ENCODE peak calls at places on chromosomes 6 and 20, in four cellular contexts. One of them, this sample, is unnamed.

GRCh38 chr20:13355386-13355785 is 134.3 kb downstream of the ISM1 start:
- DNase-seq in PC-9: no peak
- DNase-seq in BJ: no peak
- DNase-seq in hepatocyte: no peak
- DNase-seq in this sample: no peak

GRCh38 chr6:52305948-52306767 is 21.6 kb upstream of the MCM3 start:
- DNase-seq in PC-9: no peak
- DNase-seq in BJ: no peak
- DNase-seq in hepatocyte: no peak
- DNase-seq in this sample: no peak

GRCh38 chr6:159693894-159694545 is 979 bp upstream of the SOD2 start:
- DNase-seq in PC-9: no peak
- DNase-seq in BJ: no peak
- DNase-seq in hepatocyte: peak; percentile 58
- DNase-seq in this sample: no peak

GRCh38 chr6:109424946-109425345 is 15.5 kb downstream of the PPIL6 start:
- DNase-seq in PC-9: no peak
- DNase-seq in BJ: no peak
- DNase-seq in hepatocyte: no peak
- DNase-seq in this sample: no peak

GRCh38 chr6:18503588-18504231 is 116.6 kb downstream of the RNF144B start:
- DNase-seq in PC-9: peak; percentile 61
- DNase-seq in BJ: peak; percentile 25
- DNase-seq in hepatocyte: peak; percentile 84
- DNase-seq in this sample: peak; percentile 59

GRCh38 chr20:52484438-52484837 is 292.9 kb upstream of the ZFP64 start:
- DNase-seq in PC-9: peak; percentile 85
- DNase-seq in BJ: peak; percentile 49
- DNase-seq in hepatocyte: no peak
- DNase-seq in this sample: no peak

GRCh38 chr6:31186052-31186734 is 15.7 kb upstream of the POU5F1 start:
- DNase-seq in PC-9: no peak
- DNase-seq in BJ: no peak
- DNase-seq in hepatocyte: no peak
- DNase-seq in this sample: no peak

GRCh38 chr6:153511896-153512496 is 380.9 kb upstream of the RGS17 start:
- DNase-seq in PC-9: no peak
- DNase-seq in BJ: no peak
- DNase-seq in hepatocyte: peak; percentile 53
- DNase-seq in this sample: peak; percentile 21

GRCh38 chr6:130262008-130262407 is 39.3 kb upstream of the SAMD3 start:
- DNase-seq in PC-9: no peak
- DNase-seq in BJ: no peak
- DNase-seq in hepatocyte: no peak
- DNase-seq in this sample: no peak

GRCh38 chr6:155171109-155171746 is 92.6 kb upstream of the CLDN20 start:
- DNase-seq in PC-9: peak; percentile 97
- DNase-seq in BJ: peak; percentile 78
- DNase-seq in hepatocyte: peak; percentile 25
- DNase-seq in this sample: no peak

GRCh38 chr6:113756290-113756665 is 100.9 kb upstream of the MARCKS start:
- DNase-seq in PC-9: no peak
- DNase-seq in BJ: no peak
- DNase-seq in hepatocyte: no peak
- DNase-seq in this sample: no peak

GRCh38 chr6:142695016-142695415 is 250.0 kb downstream of the HIVEP2 start:
- DNase-seq in PC-9: no peak
- DNase-seq in BJ: no peak
- DNase-seq in hepatocyte: no peak
- DNase-seq in this sample: no peak

GRCh38 chr6:30206152-30206551 is 7.1 kb downstream of the TRIM26 start:
- DNase-seq in PC-9: no peak
- DNase-seq in BJ: no peak
- DNase-seq in hepatocyte: no peak
- DNase-seq in this sample: no peak

GRCh38 chr20:62762801-62763368 is 33.4 kb upstream of the MRGBP start:
- DNase-seq in PC-9: no peak
- DNase-seq in BJ: no peak
- DNase-seq in hepatocyte: no peak
- DNase-seq in this sample: no peak

GRCh38 chr20:10537850-10538480 is 102.9 kb downstream of the SLX4IP start:
- DNase-seq in PC-9: no peak
- DNase-seq in BJ: no peak
- DNase-seq in hepatocyte: no peak
- DNase-seq in this sample: no peak

GRCh38 chr6:112941613-112942012 is 594.5 kb downstream of the RFPL4B start:
- DNase-seq in PC-9: no peak
- DNase-seq in BJ: no peak
- DNase-seq in hepatocyte: no peak
- DNase-seq in this sample: no peak

GRCh38 chr6:168016756-168017525 is 19.5 kb downstream of the KIF25 start:
- DNase-seq in PC-9: no peak
- DNase-seq in BJ: no peak
- DNase-seq in hepatocyte: no peak
- DNase-seq in this sample: no peak

GRCh38 chr6:158653577-158654354 is 3.9 kb downstream of the SYTL3 start:
- DNase-seq in PC-9: no peak
- DNase-seq in BJ: no peak
- DNase-seq in hepatocyte: no peak
- DNase-seq in this sample: no peak

GRCh38 chr6:139030211-139030530 is 1.6 kb downstream of the ABRACL start:
- DNase-seq in PC-9: no peak
- DNase-seq in BJ: no peak
- DNase-seq in hepatocyte: no peak
- DNase-seq in this sample: no peak

GRCh38 chr6:81783893-81784292 is 31.4 kb upstream of the TENT5A start:
- DNase-seq in PC-9: no peak
- DNase-seq in BJ: no peak
- DNase-seq in hepatocyte: no peak
- DNase-seq in this sample: no peak

GRCh38 chr6:35948725-35949124 is 27.8 kb upstream of the SRPK1 start:
- DNase-seq in PC-9: no peak
- DNase-seq in BJ: no peak
- DNase-seq in hepatocyte: no peak
- DNase-seq in this sample: peak; percentile 22
- TF ChIP-seq CTCF in PC-9: peak; percentile 20
- TF ChIP-seq CTCF in BJ: peak; percentile 33
- TF ChIP-seq CTCF in hepatocyte: peak; percentile 21
- TF ChIP-seq CTCF in this sample: peak; percentile 45

DNA sequence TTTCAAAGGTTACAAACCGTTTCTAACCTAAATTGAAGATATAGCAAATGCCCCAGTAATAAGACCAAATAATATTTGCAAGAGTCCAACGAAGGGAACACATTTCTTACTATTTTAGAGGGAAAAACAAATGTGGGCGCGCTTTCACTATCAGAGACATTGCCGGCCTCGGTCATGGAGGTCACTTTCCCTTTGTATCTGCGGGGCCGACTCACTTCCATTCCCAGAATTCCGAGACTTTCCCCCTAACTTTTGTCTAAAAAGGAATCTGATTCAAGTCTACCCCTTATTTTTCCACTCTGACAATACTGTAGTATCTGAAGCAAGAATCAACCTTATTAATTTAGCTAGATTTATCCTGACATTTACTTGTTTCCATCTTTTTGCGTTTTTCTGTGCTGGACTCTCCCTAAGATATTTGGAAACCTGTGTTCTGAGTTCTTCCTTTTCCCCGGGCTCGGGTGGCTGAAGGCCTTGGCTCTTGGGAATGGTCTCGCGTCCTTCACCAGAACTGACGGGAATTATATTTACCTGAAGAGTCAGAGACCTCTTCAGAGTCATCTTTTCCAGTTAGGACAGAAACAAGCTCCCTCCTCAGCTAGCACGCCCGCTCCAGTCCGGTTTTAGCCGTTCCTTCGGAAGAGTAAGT is 71.8 kb upstream of the ZNF184 start:
- DNase-seq in PC-9: no peak
- DNase-seq in BJ: no peak
- DNase-seq in hepatocyte: no peak
- DNase-seq in this sample: no peak
- H3K27me3 ChIP-seq in PC-9: no peaks in the 10 kb centered on the region
- H3K27me3 ChIP-seq in BJ: no peaks in the 10 kb centered on the region
- H3K27me3 ChIP-seq in hepatocyte: peaks cover 58% of the 10 kb centered on the region
- H3K27me3 ChIP-seq in this sample: no peaks in the 10 kb centered on the region

GRCh38 chr6:26543953-26544352 is 5.8 kb downstream of the HMGN4 start:
- DNase-seq in PC-9: no peak
- DNase-seq in BJ: no peak
- DNase-seq in hepatocyte: no peak
- DNase-seq in this sample: no peak
- TF ChIP-seq CTCF in PC-9: peak; percentile 41
- TF ChIP-seq CTCF in BJ: peak; percentile 47
- TF ChIP-seq CTCF in hepatocyte: peak; percentile 31
- TF ChIP-seq CTCF in this sample: peak; percentile 50

GRCh38 chr20:64230461-64231145 is 24.9 kb upstream of the PCMTD2 start:
- DNase-seq in PC-9: no peak
- DNase-seq in BJ: no peak
- DNase-seq in hepatocyte: no peak
- DNase-seq in this sample: no peak

GRCh38 chr20:64233725-64234124 is 21.8 kb upstream of the PCMTD2 start:
- DNase-seq in PC-9: no peak
- DNase-seq in BJ: no peak
- DNase-seq in hepatocyte: no peak
- DNase-seq in this sample: no peak

GRCh38 chr20:64229537-64230061 is 25.9 kb upstream of the PCMTD2 start:
- DNase-seq in PC-9: no peak
- DNase-seq in BJ: peak; percentile 14
- DNase-seq in hepatocyte: peak; percentile 59
- DNase-seq in this sample: no peak

GRCh38 chr20:64232794-64233193 is 22.8 kb upstream of the PCMTD2 start:
- DNase-seq in PC-9: no peak
- DNase-seq in BJ: no peak
- DNase-seq in hepatocyte: no peak
- DNase-seq in this sample: no peak

DNA sequence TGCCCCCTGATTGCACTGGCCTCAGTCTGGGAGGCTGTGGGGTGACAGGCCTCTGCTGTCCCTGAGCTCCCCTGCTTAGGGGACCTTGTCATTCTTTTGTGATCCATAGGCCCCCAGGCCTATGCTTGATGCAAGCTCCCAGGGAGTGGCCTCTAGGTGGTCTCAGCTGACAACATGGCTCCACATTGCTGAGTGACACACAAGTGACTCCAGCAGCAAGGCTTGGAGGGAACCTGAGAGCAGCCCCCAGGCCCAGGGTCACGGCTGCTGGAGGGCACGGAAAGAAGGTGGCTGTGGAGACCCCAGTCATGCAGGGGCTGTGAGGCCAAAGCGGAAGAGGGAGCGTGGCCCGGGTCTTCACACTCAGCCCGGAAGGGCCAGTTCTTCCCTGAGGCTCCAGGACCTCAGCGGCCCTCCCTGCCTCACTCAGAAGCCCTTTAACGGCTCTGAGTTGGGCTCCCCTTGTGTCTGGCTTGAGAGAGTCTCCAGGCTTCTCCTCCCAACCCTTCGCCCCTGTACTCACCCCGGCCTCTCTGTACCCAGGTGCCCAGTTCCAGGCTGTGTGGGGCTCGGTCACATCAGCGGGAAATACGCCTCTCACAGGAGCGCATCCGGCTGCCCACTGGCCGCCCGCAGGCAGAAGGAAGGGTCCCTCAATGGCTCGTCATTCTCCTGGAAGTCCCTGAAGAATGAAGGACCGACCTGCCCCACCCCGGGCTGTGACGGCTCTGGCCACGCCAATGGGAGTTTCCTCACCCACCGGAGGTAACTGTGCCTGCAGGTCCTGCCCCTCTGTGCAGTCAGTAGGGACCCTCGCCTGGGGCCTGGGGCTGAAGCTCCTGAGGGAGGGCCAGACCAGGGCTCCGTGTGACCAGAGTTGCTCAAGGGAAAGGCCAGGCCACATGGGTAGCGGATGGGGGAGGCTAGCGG is 23.7 kb upstream of the PCMTD2 start:
- DNase-seq in PC-9: no peak
- DNase-seq in BJ: no peak
- DNase-seq in hepatocyte: no peak
- DNase-seq in this sample: no peak
- H3K27me3 ChIP-seq in PC-9: peaks cover 59% of the 10 kb centered on the region
- H3K27me3 ChIP-seq in BJ: peaks cover 5% of the 10 kb centered on the region
- H3K27me3 ChIP-seq in hepatocyte: no peaks in the 10 kb centered on the region
- H3K27me3 ChIP-seq in this sample: no peaks in the 10 kb centered on the region

GRCh38 chr20:48724891-48725588 is 102.8 kb downstream of the PREX1 start:
- DNase-seq in PC-9: no peak
- DNase-seq in BJ: no peak
- DNase-seq in hepatocyte: no peak
- DNase-seq in this sample: no peak

GRCh38 chr20:48722737-48723191 is 105.0 kb downstream of the PREX1 start:
- DNase-seq in PC-9: no peak
- DNase-seq in BJ: no peak
- DNase-seq in hepatocyte: peak; percentile 32
- DNase-seq in this sample: no peak

GRCh38 chr20:48722002-48722731 is 105.6 kb downstream of the PREX1 start:
- DNase-seq in PC-9: no peak
- DNase-seq in BJ: no peak
- DNase-seq in hepatocyte: no peak
- DNase-seq in this sample: no peak

GRCh38 chr20:48725589-48725991 is 102.2 kb downstream of the PREX1 start:
- DNase-seq in PC-9: peak; percentile 56
- DNase-seq in BJ: no peak
- DNase-seq in hepatocyte: no peak
- DNase-seq in this sample: peak; percentile 41

GRCh38 chr20:48723308-48724264 is 104.2 kb downstream of the PREX1 start:
- DNase-seq in PC-9: no peak
- DNase-seq in BJ: no peak
- DNase-seq in hepatocyte: peak; percentile 34
- DNase-seq in this sample: no peak
- TF ChIP-seq CTCF in PC-9: no peak
- TF ChIP-seq CTCF in BJ: peak; percentile 24
- TF ChIP-seq CTCF in hepatocyte: peak; percentile 9
- TF ChIP-seq CTCF in this sample: no peak

GRCh38 chr20:33130553-33130952 is 37.4 kb upstream of the BPIFA2 start:
- DNase-seq in PC-9: peak; percentile 66
- DNase-seq in BJ: no peak
- DNase-seq in hepatocyte: no peak
- DNase-seq in this sample: no peak
- H3K27me3 ChIP-seq in PC-9: peaks cover 27% of the 10 kb centered on the region
- H3K27me3 ChIP-seq in BJ: peaks cover 1% of the 10 kb centered on the region
- H3K27me3 ChIP-seq in hepatocyte: peaks cover 5% of the 10 kb centered on the region
- H3K27me3 ChIP-seq in this sample: peaks cover 6% of the 10 kb centered on the region

DNA sequence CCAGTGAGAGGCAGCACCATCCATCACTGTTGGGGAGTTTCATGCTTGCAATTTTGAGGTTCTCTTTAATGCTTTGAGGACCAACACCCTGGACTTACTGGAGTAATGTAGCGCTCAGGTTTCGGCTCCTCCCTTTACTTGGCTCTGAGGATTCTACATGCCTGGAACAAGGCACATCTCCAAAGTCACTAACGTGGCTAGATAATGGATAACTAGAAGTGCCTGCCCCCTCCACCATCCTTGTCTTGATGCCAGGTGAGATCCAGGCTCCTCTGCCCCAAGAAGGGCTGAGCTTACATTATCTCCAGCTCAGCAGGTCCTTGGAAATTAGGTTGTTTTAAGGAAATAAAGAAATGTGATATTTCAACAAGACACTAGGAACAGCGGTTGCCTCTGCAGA is 75.5 kb upstream of the ZNFX1 start:
- DNase-seq in PC-9: no peak
- DNase-seq in BJ: no peak
- DNase-seq in hepatocyte: no peak
- DNase-seq in this sample: no peak
- TF ChIP-seq CTCF in PC-9: no peak
- TF ChIP-seq CTCF in BJ: no peak
- TF ChIP-seq CTCF in hepatocyte: no peak
- TF ChIP-seq CTCF in this sample: no peak